ENCODE peak calls at places on chromosomes 4 and X, in ten cellular contexts. D is K562, I is HCT116, T is spleen, A is Panc1, C is breast epithelium, R is sigmoid colon, S is suprapubic skin, M is GM12878, Y is SK-N-SH. Q is an unnamed sample. For H3K27me3, the result is how much of the 10 kb centered on the place peaks cover.

GRCh38 chrX:53000447-53001208 is 42.3 kb upstream of the FAM156A start:
- DNase-seq in D (no peak), I (no peak), T (no peak), A (no peak), C (no peak), R (no peak), S (no peak), M (no peak), Y (no peak), Q (no peak)

GRCh38 chr4:3318561-3319021 is 25.8 kb downstream of the RGS12 start:
- DNase-seq in D (peak), I (no peak), T (peak), A (no peak), C (peak), R (peak), S (peak), M (no peak), Y (no peak), Q (no peak)

GRCh38 chr4:3709061-3709845 is 56.9 kb upstream of the ADRA2C start:
- DNase-seq in D (no peak), I (no peak), T (peak), A (no peak), C (no peak), R (no peak), S (peak), M (no peak), Y (no peak), Q (no peak)

GRCh38 chrX:15143825-15144121 is 126.1 kb downstream of the ASB9 start:
- DNase-seq in D (no peak), I (no peak), T (no peak), A (no peak), C (no peak), R (no peak), S (no peak), M (no peak), Y (no peak), Q (no peak)

GRCh38 chr4:102554482-102554881 is 53.3 kb downstream of the NFKB1 start:
- DNase-seq in D (no peak), I (no peak), T (no peak), A (no peak), C (no peak), R (peak), S (no peak), M (no peak), Y (no peak), Q (no peak)

GRCh38 chr4:19711871-19712270 is 539.8 kb upstream of the SLIT2 start:
- DNase-seq in D (no peak), I (no peak), T (no peak), A (peak), C (no peak), R (no peak), S (no peak), M (no peak), Y (no peak), Q (no peak)

GRCh38 chrX:20487227-20487626 is 220.5 kb upstream of the RPS6KA3 start:
- DNase-seq in D (no peak), I (peak), T (no peak), A (no peak), C (no peak), R (no peak), S (no peak), M (no peak), Y (no peak), Q (no peak)

GRCh38 chr4:173270312-173271027 is 63.7 kb downstream of the HMGB2 start:
- DNase-seq in D (no peak), I (no peak), T (no peak), A (no peak), C (no peak), R (no peak), S (no peak), M (no peak), Y (peak), Q (no peak)

GRCh38 chr4:188127157-188127874 is 11.9 kb upstream of the TRIML1 start:
- DNase-seq in D (no peak), I (peak), T (no peak), A (peak), C (no peak), R (no peak), S (no peak), M (no peak), Y (no peak), Q (no peak)

GRCh38 chr4:99117876-99118693 is 26.0 kb downstream of the ADH4 start:
- DNase-seq in D (peak), I (no peak), T (no peak), A (no peak), C (no peak), R (no peak), S (no peak), M (no peak), Y (peak), Q (no peak)

GRCh38 chr4:76747613-76748012 is 150.3 kb downstream of the SOWAHB start:
- DNase-seq in D (no peak), I (no peak), T (no peak), A (no peak), C (no peak), R (no peak), S (no peak), M (no peak), Y (no peak), Q (no peak)

GRCh38 chrX:131830400-131831184 is 192.5 kb upstream of the STK26 start:
- DNase-seq in D (peak), I (peak), T (peak), A (no peak), C (no peak), R (peak), S (peak), M (peak), Y (peak), Q (no peak)
- TF ChIP-seq POLR2AphosphoS5 in D (no peak), I (peak), T (peak), A (no peak), C (no peak), R (no peak), S (no peak), M (peak), Y (no peak), Q (peak)

GRCh38 chrX:18039023-18039422 is 177.9 kb upstream of the RAI2 start:
- DNase-seq in D (no peak), I (no peak), T (no peak), A (no peak), C (no peak), R (no peak), S (no peak), M (no peak), Y (no peak), Q (no peak)
- H3K27me3 ChIP-seq in D (under half), I (under half), T (under half), A (under half), C (under half), R (under half), S (under half), M (under half), Y (under half), Q (under half)

DNA sequence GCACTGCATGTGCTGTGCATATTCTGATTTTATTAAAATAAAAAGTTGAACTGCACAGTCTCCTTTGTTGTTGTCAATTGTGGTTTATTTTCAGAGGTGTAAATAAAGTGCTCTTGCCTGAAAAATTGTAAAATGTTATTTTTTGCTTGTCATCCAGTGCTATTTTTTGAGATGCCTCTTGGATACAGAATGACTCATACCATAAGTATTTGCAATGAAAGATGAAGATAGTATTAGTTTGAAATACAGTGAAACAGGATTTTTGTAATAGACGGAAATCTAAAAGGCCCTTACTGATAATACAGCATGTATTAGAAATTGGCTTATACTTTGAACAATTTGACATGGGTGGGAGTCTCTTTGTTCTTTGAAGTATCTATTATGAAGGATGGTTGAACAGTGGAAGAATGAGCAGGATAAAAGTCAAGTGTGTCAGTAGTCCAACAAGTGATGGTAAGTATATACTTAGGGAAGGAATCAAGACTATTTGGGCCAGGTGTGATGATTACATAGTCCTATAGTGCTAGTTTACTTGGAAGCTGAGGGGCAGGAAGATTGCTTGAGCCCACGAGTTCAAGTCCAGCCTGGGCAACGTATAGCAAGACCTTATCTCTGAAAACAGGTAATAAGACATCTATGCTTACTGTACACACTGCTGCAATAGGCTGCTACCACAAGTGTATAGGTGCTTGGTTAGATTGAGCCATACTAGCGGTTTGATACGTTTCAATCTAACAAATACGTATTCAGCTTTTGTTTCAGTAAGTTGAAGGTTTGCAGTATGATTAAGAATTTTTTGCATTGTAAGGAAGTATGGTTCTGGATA is 16.4 kb downstream of the DDX3X start:
- DNase-seq in D (peak), I (no peak), T (no peak), A (no peak), C (no peak), R (no peak), S (no peak), M (no peak), Y (no peak), Q (no peak)
- TF ChIP-seq POLR2AphosphoS5 in D (peak), I (no peak), T (peak), A (no peak), C (no peak), R (no peak), S (no peak), M (peak), Y (no peak), Q (no peak)

GRCh38 chrX:153931151-153931550 is 3.7 kb downstream of the NAA10 start:
- DNase-seq in D (no peak), I (no peak), T (peak), A (no peak), C (no peak), R (no peak), S (no peak), M (no peak), Y (no peak), Q (no peak)
- H3K27me3 ChIP-seq in D (under half), I (under half), T (under half), A (under half), C (under half), R (under half), S (under half), M (under half), Y (under half), Q (under half)

GRCh38 chr4:1169691-1170096 is 2.7 kb downstream of the SPON2 start:
- DNase-seq in D (no peak), I (no peak), T (peak), A (no peak), C (no peak), R (peak), S (no peak), M (no peak), Y (no peak), Q (peak)

GRCh38 chr4:1170156-1170804 is 2.1 kb downstream of the SPON2 start:
- DNase-seq in D (no peak), I (no peak), T (peak), A (no peak), C (no peak), R (peak), S (peak), M (no peak), Y (no peak), Q (peak)

GRCh38 chr4:1168291-1169031 is 3.9 kb downstream of the SPON2 start:
- DNase-seq in D (no peak), I (no peak), T (peak), A (no peak), C (no peak), R (no peak), S (peak), M (no peak), Y (no peak), Q (peak)

GRCh38 chr4:1170805-1171305 is 1.5 kb downstream of the SPON2 start:
- DNase-seq in D (no peak), I (no peak), T (peak), A (no peak), C (no peak), R (peak), S (peak), M (no peak), Y (peak), Q (peak)

GRCh38 chr4:1169171-1169671 is 3.2 kb downstream of the SPON2 start:
- DNase-seq in D (no peak), I (no peak), T (no peak), A (no peak), C (peak), R (no peak), S (peak), M (no peak), Y (no peak), Q (peak)
- TF ChIP-seq POLR2AphosphoS5 in D (no peak), I (no peak), T (no peak), A (no peak), C (peak), R (no peak), S (no peak), M (no peak), Y (no peak), Q (no peak)

DNA sequence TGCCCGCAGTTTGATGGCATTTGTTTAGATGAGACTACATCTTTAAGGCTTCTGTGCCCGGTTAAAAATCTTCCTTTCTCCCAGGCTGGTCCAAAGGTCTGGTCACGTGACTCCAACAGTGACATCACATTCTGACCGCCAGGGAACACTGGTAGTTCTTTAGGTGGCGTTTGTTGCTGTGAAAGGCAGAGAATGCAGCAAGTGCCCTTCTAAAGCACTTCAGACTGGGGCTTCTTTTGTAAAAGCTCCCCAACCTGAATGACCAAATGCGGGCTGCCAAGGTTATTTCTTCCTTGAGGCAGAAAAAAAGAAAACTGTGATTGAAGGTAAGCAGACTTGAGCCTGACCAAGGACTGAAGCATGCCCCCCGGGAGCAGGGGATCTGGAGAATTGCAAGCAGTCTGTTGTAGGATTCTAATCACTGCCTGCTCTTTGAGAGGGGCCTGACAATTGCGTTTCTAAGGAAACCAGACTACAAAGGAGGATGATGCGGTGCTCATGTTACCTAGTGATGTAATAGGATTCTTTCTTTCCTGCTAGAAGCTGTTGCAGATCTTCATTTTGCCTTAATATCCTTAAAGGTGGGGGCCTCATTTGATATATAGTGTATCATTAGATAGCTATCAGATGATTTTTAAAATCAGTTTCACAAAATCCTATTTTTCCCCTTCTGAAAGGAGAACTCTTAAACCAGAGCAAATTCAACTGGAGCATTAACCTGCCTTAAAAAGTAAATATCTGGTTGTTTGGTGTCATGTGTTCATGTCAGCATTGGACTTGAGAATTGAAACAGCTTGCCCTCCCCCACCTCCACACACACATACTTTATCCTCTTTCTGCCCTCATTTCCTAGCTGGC is 133.1 kb downstream of the AKAP4 start:
- DNase-seq in D (no peak), I (no peak), T (no peak), A (no peak), C (no peak), R (no peak), S (no peak), M (no peak), Y (peak), Q (no peak)
- H3K27me3 ChIP-seq in D (under half), I (under half), T (under half), A (under half), C (under half), R (under half), S (under half), M (under half), Y (under half), Q (under half)

Q was measured in esophagus muscularis mucosa.